ENCODE peak calls at places on chromosomes 6 and 20, in nine cellular contexts. H is BE2C, T is fibroblast of pulmonary artery, Y is body of pancreas, J is fibroblast of the aortic adventitia, Q is astrocyte of the cerebellum, I is activated B cell treated with CpG ODN at 0.5 μM for 24 hours, A is foreskin fibroblast, B is tibial nerve. R is an unnamed sample.

GRCh38 chr6:41337709-41338108 is 2.3 kb downstream of the NCR2 start:
- DNase-seq in Y (no peak), I (no peak), J (no peak), T (no peak), A (no peak), H (no peak), B (no peak), Q (no peak), R (no peak)

GRCh38 chr6:44869321-44869897 is 458.7 kb upstream of the RUNX2 start:
- DNase-seq in Y (no peak), T (no peak), A (no peak), B (no peak), H (no peak), I (no peak), J (no peak), Q (no peak), R (no peak)

GRCh38 chr20:44288252-44288651 is 22.8 kb downstream of the FITM2 start:
- DNase-seq in H (no peak), B (no peak), Q (no peak), Y (no peak), A (no peak), T (no peak), I (no peak), J (no peak), R (no peak)

GRCh38 chr20:34493646-34494045 is 22.6 kb upstream of the DYNLRB1 start:
- DNase-seq in Q (no peak), Y (no peak), A (peak), H (no peak), J (no peak), B (no peak), T (no peak), I (no peak), R (no peak)

GRCh38 chr6:140912686-140913085 is 1220.0 kb upstream of the GJE1 start:
- DNase-seq in Y (no peak), B (no peak), Q (no peak), A (no peak), H (no peak), J (no peak), I (no peak), T (no peak), R (no peak)

GRCh38 chr6:56062856-56063255 is 184.5 kb downstream of the COL21A1 start:
- DNase-seq in B (no peak), Q (no peak), A (no peak), I (no peak), Y (no peak), J (peak), T (no peak), H (no peak), R (no peak)

GRCh38 chr6:128919831-128920230 is 36.9 kb downstream of the LAMA2 start:
- DNase-seq in H (no peak), Y (no peak), I (no peak), B (no peak), A (peak), J (peak), T (no peak), Q (no peak), R (no peak)

GRCh38 chr6:105713474-105714118 is 310.7 kb upstream of the PREP start:
- DNase-seq in J (peak), H (no peak), T (no peak), Y (no peak), Q (no peak), B (no peak), I (no peak), A (no peak), R (no peak)

GRCh38 chr6:154923199-154923869 is 71.8 kb upstream of the TIAM2 start:
- DNase-seq in H (peak), T (no peak), Y (no peak), J (no peak), I (no peak), B (no peak), Q (no peak), A (no peak), R (no peak)

GRCh38 chr6:32868257-32868788 is 14.3 kb downstream of the PSMB9 start:
- DNase-seq in Q (peak), A (peak), Y (peak), T (peak), B (peak), H (peak), J (peak), I (peak), R (no peak)

GRCh38 chr6:33164176-33164575 is 28.1 kb downstream of the COL11A2 start:
- DNase-seq in J (no peak), A (no peak), H (no peak), Q (no peak), I (no peak), Y (no peak), B (no peak), T (no peak), R (no peak)

GRCh38 chr20:24780648-24781047 is 168.4 kb upstream of the CST7 start:
- DNase-seq in Q (no peak), B (no peak), I (no peak), A (no peak), J (no peak), Y (no peak), T (no peak), H (no peak), R (no peak)

GRCh38 chr6:52597738-52598122 is 20.9 kb upstream of the TRAM2 start:
- DNase-seq in T (no peak), B (no peak), Q (no peak), J (no peak), I (no peak), H (no peak), A (no peak), Y (no peak), R (no peak)

GRCh38 chr6:43978473-43979360 is 148.5 kb downstream of the MRPL14 start:
- DNase-seq in J (peak), Q (no peak), H (no peak), T (no peak), I (no peak), Y (peak), A (peak), B (no peak), R (no peak)

GRCh38 chr20:6122873-6123649 is at the start of gene FERMT1:
- DNase-seq in T (peak), Y (peak), J (peak), I (no peak), B (no peak), H (peak), Q (no peak), A (peak), R (no peak)

GRCh38 chr6:157849288-157850017 is 26.4 kb downstream of the SNX9 start:
- DNase-seq in T (no peak), H (no peak), Q (no peak), A (no peak), B (no peak), Y (no peak), J (no peak), I (no peak), R (no peak)

GRCh38 chr6:112027942-112028674 is 25.8 kb upstream of the CCN6 start:
- DNase-seq in J (peak), B (no peak), H (no peak), Y (no peak), T (peak), A (no peak), Q (no peak), I (no peak), R (no peak)

GRCh38 chr6:148441454-148441911 is 98.8 kb downstream of the SASH1 start:
- DNase-seq in Q (no peak), H (no peak), T (peak), A (peak), J (peak), I (no peak), Y (no peak), B (no peak), R (no peak)

GRCh38 chr20:15673206-15673605 is 900.0 kb downstream of the KIF16B start:
- DNase-seq in B (no peak), T (peak), I (no peak), A (peak), Y (no peak), H (no peak), J (peak), Q (peak), R (no peak)

GRCh38 chr6:75296811-75297779 is 12.5 kb upstream of the TMEM30A start:
- DNase-seq in Q (peak), T (peak), I (no peak), Y (no peak), A (peak), H (no peak), J (peak), B (no peak), R (no peak)

GRCh38 chr6:21166754-21167153 is 426.8 kb upstream of the SOX4 start:
- DNase-seq in A (no peak), I (no peak), B (no peak), Y (no peak), H (peak), Q (no peak), T (no peak), J (no peak), R (no peak)

GRCh38 chr20:59043698-59044097 is 1.1 kb upstream of the PRELID3B start:
- DNase-seq in A (peak), Q (no peak), T (no peak), I (no peak), Y (no peak), B (no peak), H (no peak), J (no peak), R (no peak)

GRCh38 chr20:59044295-59044694 is 1.7 kb upstream of the PRELID3B start:
- DNase-seq in Y (no peak), A (no peak), J (no peak), T (no peak), B (no peak), Q (no peak), H (no peak), I (no peak), R (no peak)

GRCh38 chr20:59042151-59042795 is at the start of gene PRELID3B:
- DNase-seq in Q (no peak), T (no peak), H (no peak), Y (peak), B (no peak), I (no peak), J (peak), A (no peak), R (no peak)

GRCh38 chr20:59044796-59045195 is 2.2 kb upstream of the PRELID3B start:
- DNase-seq in I (no peak), B (no peak), A (no peak), Q (no peak), Y (no peak), J (no peak), H (no peak), T (no peak), R (no peak)

GRCh38 chr20:59042796-59043621 is 423 bp upstream of the PRELID3B start:
- DNase-seq in H (peak), J (peak), A (peak), I (peak), Y (peak), B (peak), T (peak), Q (no peak), R (peak)
- TF ChIP-seq CTCF in H (no peak), J (no peak), A (no peak), I (no peak), Y (peak), B (no peak), T (no peak), Q (no peak), R (no peak)

GRCh38 chr6:35973670-35974222 is 50.7 kb downstream of the SLC26A8 start:
- DNase-seq in J (no peak), H (no peak), I (no peak), T (no peak), B (no peak), Y (no peak), A (no peak), Q (no peak), R (no peak)

GRCh38 chr6:35977308-35977707 is 47.1 kb downstream of the SLC26A8 start:
- DNase-seq in T (no peak), B (no peak), H (no peak), Q (no peak), Y (no peak), I (no peak), A (no peak), J (no peak), R (no peak)

GRCh38 chr6:35969676-35970075 is 48.8 kb upstream of the SRPK1 start:
- DNase-seq in T (no peak), I (no peak), Y (no peak), J (peak), A (no peak), H (no peak), Q (no peak), B (no peak), R (no peak)

GRCh38 chr6:35970181-35970580 is 49.3 kb upstream of the SRPK1 start:
- DNase-seq in B (no peak), A (peak), Q (no peak), I (no peak), Y (no peak), J (peak), H (no peak), T (peak), R (no peak)

DNA sequence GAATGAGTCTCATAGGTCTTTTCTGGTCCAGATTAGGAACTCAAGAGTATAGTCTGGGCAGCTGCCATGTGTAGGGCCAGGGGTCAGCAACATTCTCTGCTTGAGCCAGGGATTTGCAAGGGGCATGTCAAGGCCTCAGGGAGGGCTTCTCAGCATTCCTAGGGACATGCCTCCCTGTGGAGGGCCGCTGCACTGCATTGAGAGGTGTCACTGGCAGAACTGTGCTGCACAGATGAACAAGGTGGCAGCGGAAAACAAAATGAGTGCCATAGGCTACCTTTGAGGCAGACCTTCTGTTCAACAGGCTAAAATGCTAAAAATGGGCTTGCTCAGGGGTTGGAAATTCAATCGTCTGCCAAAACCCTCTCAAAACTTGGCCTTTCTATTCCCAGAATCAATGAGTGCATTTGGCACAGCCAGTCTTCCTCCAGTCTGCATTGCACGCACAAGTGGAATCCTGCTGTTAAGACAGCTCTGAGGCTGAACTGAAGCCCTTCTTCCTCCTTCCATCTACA is 51.6 kb upstream of the SRPK1 start:
- DNase-seq in A (no peak), Y (no peak), J (peak), H (peak), I (no peak), B (no peak), T (no peak), Q (peak), R (no peak)
- TF ChIP-seq CTCF in A (no peak), Y (no peak), J (peak), H (peak), I (no peak), B (no peak), T (peak), Q (peak), R (no peak)

DNA sequence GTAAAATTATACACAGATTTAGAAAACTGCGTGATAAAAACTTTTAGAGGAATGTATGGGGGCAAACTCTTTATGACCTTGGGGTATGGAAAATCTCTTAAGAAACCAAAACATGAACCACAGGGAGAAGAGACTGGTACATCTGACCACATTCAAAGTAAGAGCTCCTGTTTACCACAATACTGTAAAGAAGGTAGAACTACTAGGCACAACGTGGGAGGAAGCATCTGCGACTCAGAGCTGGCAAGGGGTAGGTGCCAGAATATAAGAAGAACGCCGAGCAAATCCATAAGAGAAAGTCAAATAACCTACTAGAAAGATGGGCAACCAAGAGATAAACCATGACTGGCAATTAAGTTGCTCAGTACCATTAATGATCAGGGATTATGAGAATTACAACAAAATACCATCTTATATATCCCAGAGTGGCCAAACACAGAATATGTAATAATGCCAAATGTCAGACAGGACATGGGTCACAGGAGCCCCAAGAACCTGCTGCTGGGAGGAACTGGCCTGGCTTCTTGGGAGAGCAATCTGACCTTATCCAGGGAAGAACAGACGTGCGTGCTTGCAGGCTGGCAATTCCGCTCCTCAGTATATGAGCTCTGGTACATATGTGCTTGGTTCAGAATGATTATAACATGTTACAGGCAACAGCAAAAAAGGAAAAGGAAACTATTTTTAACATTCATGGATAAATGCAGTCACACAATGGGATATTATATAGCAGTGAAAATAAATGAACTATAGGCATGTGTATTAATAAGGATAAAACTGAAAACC is 50.2 kb downstream of the INSM1 start:
- DNase-seq in H (no peak), A (no peak), J (no peak), Q (no peak), Y (no peak), B (no peak), T (no peak), I (no peak), R (no peak)
- TF ChIP-seq CTCF in H (no peak), A (no peak), J (no peak), Q (no peak), Y (no peak), B (no peak), T (no peak), I (no peak), R (no peak)

GRCh38 chr20:3000852-3001523 is 42.4 kb upstream of the GNRH2 start:
- DNase-seq in Q (no peak), A (peak), B (no peak), I (no peak), J (peak), Y (no peak), T (peak), H (no peak), R (no peak)
- TF ChIP-seq CTCF in Q (no peak), A (peak), B (peak), I (no peak), J (peak), Y (peak), T (peak), H (peak), R (peak)

DNA sequence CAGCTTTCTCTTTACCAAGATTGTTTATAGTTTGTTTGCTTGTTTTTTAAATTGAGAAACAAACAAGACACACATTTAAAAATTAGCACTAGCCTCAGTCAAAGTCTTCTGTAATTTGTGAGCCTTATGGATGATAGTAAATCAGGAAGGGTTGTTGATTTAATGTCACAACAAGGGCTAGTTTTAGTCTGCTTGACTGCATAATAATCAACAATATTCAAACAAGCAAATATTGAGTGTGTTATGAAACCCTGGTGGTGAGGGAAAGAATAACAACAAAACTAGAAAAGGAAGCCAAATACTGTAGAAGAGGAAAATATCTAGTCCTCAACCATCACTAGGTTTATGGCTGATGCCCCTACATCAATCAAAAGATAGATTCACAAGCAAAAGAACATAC is 228.6 kb downstream of the TBC1D7 start:
- DNase-seq in Q (no peak), Y (no peak), H (no peak), A (no peak), J (no peak), I (no peak), B (no peak), T (no peak), R (no peak)
- TF ChIP-seq CTCF in Q (no peak), Y (peak), H (peak), A (peak), J (no peak), I (no peak), B (no peak), T (peak), R (no peak)

R was measured in D721Med.